ENCODE peak calls at places on chromosomes 7 and 10, in four cellular contexts. E, U, H and O are unnamed samples.

GRCh38 chr10:35643976-35644799 is 2.1 kb upstream of the FZD8 start:
- DNase-seq in E (no peak), U (no peak), H (no peak), O (no peak)

GRCh38 chr7:127928852-127929251 is 102.4 kb downstream of the LRRC4 start:
- DNase-seq in E (no peak), U (no peak), H (no peak), O (no peak)

GRCh38 chr7:37942934-37943610 is 22.6 kb downstream of the EPDR1 start:
- DNase-seq in E (no peak), U (no peak), H (peak; percentile 100), O (no peak)

GRCh38 chr7:20133803-20134202 is 83.4 kb downstream of the MACC1 start:
- DNase-seq in E (no peak), U (no peak), H (no peak), O (no peak)

GRCh38 chr7:114416089-114416990 is 1.7 kb downstream of the FOXP2 start:
- DNase-seq in E (no peak), U (no peak), H (no peak), O (no peak)

GRCh38 chr7:157815061-157816022 is 478.5 kb downstream of the DNAJB6 start:
- DNase-seq in E (no peak), U (no peak), H (no peak), O (no peak)

GRCh38 chr10:95330966-95331453 is 40.2 kb upstream of the PDLIM1 start:
- DNase-seq in E (no peak), U (no peak), H (no peak), O (no peak)

GRCh38 chr10:47029181-47029971 is 118.1 kb downstream of the PTPN20 start:
- DNase-seq in E (no peak), U (no peak), H (no peak), O (no peak)

GRCh38 chr7:77529279-77529678 is 7.8 kb upstream of the PTPN12 start:
- DNase-seq in E (no peak), U (no peak), H (no peak), O (no peak)

GRCh38 chr7:85682819-85683218 is 496.0 kb upstream of the SEMA3D start:
- DNase-seq in E (peak; percentile 3), U (no peak), H (no peak), O (no peak)

GRCh38 chr10:16773334-16773733 is 43.9 kb downstream of the RSU1 start:
- DNase-seq in E (no peak), U (no peak), H (no peak), O (no peak)

GRCh38 chr7:155802906-155803417 is 9.3 kb downstream of the SHH start:
- DNase-seq in E (no peak), U (no peak), H (no peak), O (no peak)

GRCh38 chr10:94617389-94617944 is 66.1 kb upstream of the CYP2C18 start:
- DNase-seq in E (no peak), U (no peak), H (no peak), O (no peak)

GRCh38 chr7:137935849-137936508 is 65.9 kb downstream of the CREB3L2 start:
- DNase-seq in E (no peak), U (no peak), H (no peak), O (no peak)

GRCh38 chr7:139396323-139396951 is 36.7 kb downstream of the LUC7L2 start:
- DNase-seq in E (no peak), U (no peak), H (no peak), O (peak; percentile 32)

GRCh38 chr7:149293946-149294640 is 32.1 kb downstream of the ZNF783 start:
- DNase-seq in E (no peak), U (no peak), H (no peak), O (no peak)

GRCh38 chr7:84139986-84140729 is 54.4 kb downstream of the SEMA3A start:
- DNase-seq in E (no peak), U (no peak), H (peak; percentile 79), O (no peak)

GRCh38 chr7:29875741-29876140 is 69.4 kb downstream of the WIPF3 start:
- DNase-seq in E (no peak), U (no peak), H (no peak), O (no peak)